ENCODE peak calls at places on chromosomes 12 and 14, in seven cellular contexts. O is upper lobe of right lung; X is activated T-helper 1 cell treated with anti-CD3 and anti-CD28 coated beads, Interleukin-2, amount 50 U/mL, for 16 hours; M is transverse colon; P is GOT3; F is osteocyte; N is NCI-H1092 treated with DMSO at 0.1 percent for 48 hours. K is an unnamed sample.

GRCh38 chr14:53894456-53894855 is 62.2 kb downstream of the BMP4 start:
- DNase-seq in X (no peak), M (no peak), O (no peak), P (no peak), N (no peak), F (no peak), K (no peak)

GRCh38 chr14:52934762-52935161 is 16.1 kb downstream of the FERMT2 start:
- DNase-seq in P (no peak), O (no peak), X (no peak), F (no peak), N (no peak), M (no peak), K (no peak)

GRCh38 chr12:112198120-112198733 is 72.9 kb downstream of the TRAFD1 start:
- DNase-seq in P (no peak), O (no peak), N (peak), F (no peak), M (peak), X (peak), K (peak)

GRCh38 chr12:57735198-57735855 is 3.2 kb downstream of the AGAP2 start:
- DNase-seq in X (no peak), O (no peak), N (no peak), M (no peak), P (no peak), F (no peak), K (no peak)

GRCh38 chr12:111757361-111758119 is 9.2 kb upstream of the ALDH2 start:
- DNase-seq in O (peak), M (peak), F (no peak), P (no peak), N (no peak), X (no peak), K (no peak)

GRCh38 chr12:52193991-52194390 is 2.2 kb upstream of the KRT80 start:
- DNase-seq in M (no peak), O (no peak), F (no peak), N (no peak), P (no peak), X (no peak), K (no peak)

GRCh38 chr14:55117816-55118441 is 11.1 kb upstream of the LGALS3 start:
- DNase-seq in O (no peak), M (no peak), P (no peak), X (no peak), N (no peak), F (no peak), K (peak)

GRCh38 chr14:94088516-94088915 is 7.4 kb downstream of the IFI27L1 start:
- DNase-seq in N (no peak), O (no peak), X (no peak), F (no peak), M (no peak), P (no peak), K (no peak)

GRCh38 chr12:50992814-50993213 is 33.4 kb downstream of the SLC11A2 start:
- DNase-seq in P (no peak), M (no peak), O (no peak), X (no peak), F (no peak), N (no peak), K (no peak)

GRCh38 chr12:131323879-131324278 is 370.2 kb downstream of the ADGRD1 start:
- DNase-seq in F (no peak), M (no peak), N (no peak), P (no peak), O (no peak), X (no peak), K (no peak)

GRCh38 chr14:104972301-104973211 is 5.6 kb downstream of the AHNAK2 start:
- DNase-seq in N (no peak), P (no peak), X (no peak), O (peak), F (peak), M (peak), K (no peak)

GRCh38 chr12:63151898-63152700 is 1.1 kb upstream of the AVPR1A start:
- DNase-seq in F (no peak), M (peak), N (peak), P (no peak), O (no peak), X (no peak), K (no peak)

GRCh38 chr12:93918262-93918661 is 230.1 kb upstream of the PLXNC1 start:
- DNase-seq in O (no peak), P (no peak), F (no peak), N (no peak), X (no peak), M (no peak), K (no peak)

GRCh38 chr12:62606654-62607053 is 140.0 kb downstream of the MON2 start:
- DNase-seq in N (no peak), O (no peak), M (no peak), P (no peak), X (no peak), F (no peak), K (no peak)

GRCh38 chr12:106108187-106108816 is 30.5 kb downstream of the NUAK1 start:
- DNase-seq in P (no peak), X (no peak), O (no peak), M (peak), N (no peak), F (no peak), K (no peak)

GRCh38 chr12:66235626-66236281 is 46.7 kb downstream of the IRAK3 start:
- DNase-seq in P (no peak), F (no peak), X (no peak), N (no peak), M (no peak), O (no peak), K (no peak)

GRCh38 chr14:90693413-90693812 is 122.8 kb downstream of the TTC7B start:
- DNase-seq in F (no peak), N (peak), X (no peak), P (no peak), M (no peak), O (no peak), K (no peak)

GRCh38 chr12:130459916-130460315 is 122.2 kb downstream of the PIWIL1 start:
- DNase-seq in N (no peak), O (no peak), F (no peak), P (no peak), M (no peak), X (no peak), K (no peak)

GRCh38 chr14:21526672-21527319 is 650 bp upstream of the SALL2 start:
- DNase-seq in M (no peak), X (no peak), F (no peak), P (no peak), O (no peak), N (peak), K (no peak)

GRCh38 chr12:121921106-121921505 is 2.7 kb downstream of the CFAP251 start:
- DNase-seq in N (no peak), P (no peak), X (no peak), O (no peak), F (no peak), M (no peak), K (no peak)

GRCh38 chr12:26276709-26277108 is 81.3 kb downstream of the SSPN start:
- DNase-seq in F (no peak), X (no peak), P (no peak), M (no peak), N (no peak), O (no peak), K (no peak)

GRCh38 chr14:104774453-104775072 is 21.0 kb downstream of the AKT1 start:
- DNase-seq in M (no peak), X (no peak), F (no peak), N (no peak), P (no peak), O (peak), K (no peak)

GRCh38 chr12:52318241-52318990 is 2.8 kb downstream of the KRT83 start:
- DNase-seq in M (no peak), P (no peak), F (no peak), N (no peak), O (no peak), X (no peak), K (no peak)

GRCh38 chr12:95730457-95730856 is 60.1 kb downstream of the NTN4 start:
- DNase-seq in F (no peak), O (no peak), N (no peak), M (no peak), P (no peak), X (no peak), K (no peak)

GRCh38 chr14:34775922-34776321 is 61.5 kb upstream of the CFL2 start:
- DNase-seq in M (no peak), O (no peak), F (no peak), P (no peak), X (no peak), N (no peak), K (no peak)

GRCh38 chr12:15966426-15966825 is 55.3 kb downstream of the DERA start:
- DNase-seq in O (no peak), M (no peak), F (no peak), X (no peak), P (no peak), N (no peak), K (no peak)

GRCh38 chr14:103803661-103804060 is 43.7 kb downstream of the PPP1R13B start:
- DNase-seq in N (no peak), X (no peak), M (no peak), F (no peak), O (no peak), P (no peak), K (no peak)